ENCODE peak calls at places on chromosomes 5 and 9, in four cellular contexts. H is colonic mucosa, L is mesenchymal stem cell, W is mucosa of descending colon. Y is an unnamed sample. For H3K4me1, the result is how much of the 10 kb centered on the place peaks cover.

GRCh38 chr5:56019306-56020272 is 24.8 kb upstream of the IL6ST start:
- DNase-seq in W (no peak), H (no peak), L (peak), Y (no peak)

GRCh38 chr9:108394726-108395125 is 461.1 kb downstream of the ACTL7B start:
- DNase-seq in H (no peak), W (no peak), L (no peak), Y (no peak)

GRCh38 chr9:131186622-131187021 is 61.2 kb downstream of the NUP214 start:
- DNase-seq in W (no peak), L (no peak), H (no peak), Y (no peak)

GRCh38 chr9:98176391-98177259 is 15.8 kb downstream of the CORO2A start:
- DNase-seq in W (peak), H (no peak), L (no peak), Y (no peak)

GRCh38 chr5:7047862-7048261 is 334.6 kb downstream of the TENT4A start:
- DNase-seq in W (no peak), H (peak), L (no peak), Y (no peak)

GRCh38 chr5:133319905-133320520 is 268.2 kb downstream of the HSPA4 start:
- DNase-seq in W (no peak), L (no peak), H (no peak), Y (no peak)

GRCh38 chr5:73030995-73031394 is 75.2 kb downstream of the FCHO2 start:
- DNase-seq in W (no peak), L (peak), H (no peak), Y (no peak)

GRCh38 chr5:93622240-93622885 is 39.3 kb downstream of the NR2F1 start:
- DNase-seq in L (peak), W (no peak), H (no peak), Y (no peak)

GRCh38 chr9:4799775-4800174 is 7.0 kb downstream of the RCL1 start:
- DNase-seq in L (no peak), H (no peak), W (no peak), Y (no peak)

GRCh38 chr9:37408933-37409710 is 13.4 kb upstream of the GRHPR start:
- DNase-seq in W (peak), L (no peak), H (no peak), Y (no peak)

GRCh38 chr5:61995486-61995885 is 310.5 kb upstream of the KIF2A start:
- DNase-seq in H (no peak), W (no peak), L (no peak), Y (no peak)

GRCh38 chr5:116437922-116438578 is 136.6 kb downstream of the SEMA6A start:
- DNase-seq in W (no peak), L (no peak), H (no peak), Y (no peak)

GRCh38 chr5:154092356-154092755 is 53.6 kb downstream of the MFAP3 start:
- DNase-seq in L (peak), W (no peak), H (no peak), Y (no peak)

GRCh38 chr9:71157731-71158130 is 36.3 kb upstream of the TRPM3 start:
- DNase-seq in L (no peak), H (no peak), W (no peak), Y (no peak)

GRCh38 chr5:91369480-91369879 is 13.6 kb downstream of the ARRDC3 start:
- DNase-seq in H (no peak), W (no peak), L (no peak), Y (no peak)

GRCh38 chr5:132742158-132742557 is 4.8 kb upstream of the KIF3A start:
- DNase-seq in L (no peak), H (no peak), W (no peak), Y (no peak)

GRCh38 chr5:134552301-134552700 is 26.8 kb downstream of the JADE2 start:
- DNase-seq in W (no peak), H (no peak), L (peak), Y (no peak)

GRCh38 chr5:159616967-159617366 is 286.7 kb upstream of the IL12B start:
- DNase-seq in W (no peak), H (no peak), L (no peak), Y (no peak)

GRCh38 chr5:54603372-54603771 is 85.8 kb downstream of the SNX18 start:
- DNase-seq in W (no peak), H (no peak), L (no peak), Y (no peak)

GRCh38 chr9:120877276-120878034 is 467 bp upstream of the PHF19 start:
- DNase-seq in L (peak), H (peak), W (peak), Y (peak)

GRCh38 chr5:38994329-38994927 is 79.8 kb downstream of the RICTOR start:
- DNase-seq in W (no peak), L (peak), H (peak), Y (peak)

DNA sequence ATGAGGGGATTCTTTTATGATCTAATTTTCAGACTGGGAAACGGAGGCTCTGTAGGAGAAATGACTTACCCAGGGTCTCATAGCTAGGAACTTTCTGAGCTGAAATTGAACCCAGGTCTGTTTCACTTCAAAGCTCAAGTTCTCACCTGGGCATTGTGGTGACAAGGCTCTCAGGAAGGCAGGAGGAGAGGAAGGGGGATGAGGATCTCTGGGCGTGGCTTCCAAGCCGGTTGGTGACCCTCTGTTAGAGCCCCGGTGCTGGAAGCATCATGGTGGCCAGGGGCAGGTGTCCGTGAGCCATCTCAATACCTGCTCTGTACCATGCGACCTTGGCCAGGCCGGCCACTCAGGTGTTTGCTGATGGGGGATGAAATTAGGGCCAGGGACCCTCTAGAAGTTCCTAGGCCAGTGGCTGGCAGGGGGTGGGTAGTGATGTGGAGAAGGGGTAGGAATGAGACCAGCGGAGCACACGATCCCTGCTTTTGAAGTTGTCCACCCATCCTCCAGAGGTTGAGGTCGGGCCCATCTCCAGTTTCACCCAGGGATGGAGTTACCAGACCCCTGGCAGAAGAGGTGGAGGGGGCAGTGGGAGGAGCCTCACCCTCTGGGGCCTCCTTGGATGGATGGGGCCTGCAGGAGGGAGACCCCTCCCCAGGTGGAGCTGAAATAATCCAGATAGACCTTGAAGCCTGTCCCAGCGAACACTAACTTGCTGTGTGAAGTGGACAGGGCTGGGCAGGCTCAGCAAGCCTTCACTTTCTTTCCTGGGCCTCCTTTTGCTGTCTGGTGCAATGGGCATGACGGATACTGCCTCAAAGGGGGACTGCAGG is 5.9 kb downstream of the CRB2 start:
- DNase-seq in L (no peak), H (no peak), W (no peak), Y (no peak)
- H3K4me1 ChIP-seq in L (half or more), H (under half), W (under half), Y (under half)

DNA sequence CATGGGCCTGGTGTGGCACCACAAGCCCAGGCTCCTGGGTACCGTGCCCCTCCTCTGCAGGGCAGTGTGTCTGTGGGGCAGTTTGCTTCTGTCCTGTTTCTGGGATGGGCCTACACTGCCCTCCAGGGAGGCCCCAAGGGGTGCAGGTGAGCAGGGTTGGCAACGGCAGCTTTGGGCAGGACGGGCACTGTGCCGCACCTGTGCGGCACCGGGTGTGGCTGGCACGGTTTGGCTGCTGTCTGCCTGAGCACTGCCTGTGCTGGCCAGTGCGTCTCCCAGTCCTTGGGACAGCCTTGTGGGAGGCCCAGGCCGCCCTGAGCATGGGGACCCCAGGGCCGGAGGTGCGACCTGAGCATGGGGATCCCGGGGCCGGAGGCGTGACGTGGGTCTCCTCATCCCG is 37.2 kb downstream of the RXRA start:
- DNase-seq in H (no peak), L (no peak), W (no peak), Y (no peak)
- H3K4me1 ChIP-seq in H (under half), L (half or more), W (half or more), Y (half or more)

DNA sequence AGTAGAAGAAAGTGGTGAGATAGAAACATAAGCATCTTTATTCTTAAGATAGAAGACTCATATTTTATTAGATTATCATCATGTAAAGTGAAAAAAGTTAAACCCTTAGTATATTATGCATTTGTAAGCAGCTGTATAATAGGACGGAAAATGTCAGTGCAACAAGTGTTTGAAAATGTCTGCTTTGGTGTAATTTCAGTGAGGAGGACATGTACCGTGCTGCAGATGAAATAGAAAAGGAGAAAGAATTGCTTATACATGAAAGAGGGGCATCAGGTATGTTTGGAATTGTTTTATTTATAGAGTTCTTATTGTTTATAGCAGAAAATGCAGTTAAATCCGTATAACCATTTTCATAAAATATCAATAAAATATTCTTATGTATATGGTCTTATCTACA is 8.9 kb downstream of the OTULIN start:
- DNase-seq in L (no peak), W (no peak), H (no peak), Y (no peak)
- H3K4me1 ChIP-seq in L (under half), W (under half), H (under half), Y (under half)

GRCh38 chr9:137648396-137648795 is 29.6 kb downstream of the EHMT1 start:
- DNase-seq in W (no peak), H (no peak), L (no peak), Y (no peak)

GRCh38 chr9:137650259-137650658 is 31.5 kb downstream of the EHMT1 start:
- DNase-seq in W (no peak), H (no peak), L (no peak), Y (no peak)

GRCh38 chr9:137650779-137651178 is 32.0 kb downstream of the EHMT1 start:
- DNase-seq in W (no peak), H (no peak), L (no peak), Y (no peak)

GRCh38 chr9:137647096-137647709 is 28.4 kb downstream of the EHMT1 start:
- DNase-seq in H (no peak), L (no peak), W (no peak), Y (no peak)

DNA sequence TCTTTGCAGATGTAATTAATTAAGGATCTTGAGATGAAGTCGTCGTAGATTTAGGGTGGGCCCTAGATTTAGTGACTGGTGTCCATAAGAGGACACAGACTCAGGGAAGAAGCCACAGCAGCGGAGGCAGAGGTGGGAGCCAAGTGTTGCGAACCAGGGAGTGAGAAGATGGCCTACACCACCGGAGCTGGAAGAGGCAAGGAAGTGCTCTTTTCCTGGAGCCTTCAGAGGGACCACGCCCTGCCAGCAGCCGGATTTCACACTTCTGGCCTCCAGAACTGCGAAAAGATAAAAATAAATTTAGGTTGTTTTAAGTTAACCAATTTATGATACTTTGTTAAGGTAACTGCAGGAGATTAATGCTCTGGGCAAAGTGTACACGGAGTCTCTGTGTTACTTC is 30.7 kb downstream of the EHMT1 start:
- DNase-seq in W (no peak), H (no peak), L (no peak), Y (no peak)
- H3K4me1 ChIP-seq in W (under half), H (under half), L (under half), Y (under half)

DNA sequence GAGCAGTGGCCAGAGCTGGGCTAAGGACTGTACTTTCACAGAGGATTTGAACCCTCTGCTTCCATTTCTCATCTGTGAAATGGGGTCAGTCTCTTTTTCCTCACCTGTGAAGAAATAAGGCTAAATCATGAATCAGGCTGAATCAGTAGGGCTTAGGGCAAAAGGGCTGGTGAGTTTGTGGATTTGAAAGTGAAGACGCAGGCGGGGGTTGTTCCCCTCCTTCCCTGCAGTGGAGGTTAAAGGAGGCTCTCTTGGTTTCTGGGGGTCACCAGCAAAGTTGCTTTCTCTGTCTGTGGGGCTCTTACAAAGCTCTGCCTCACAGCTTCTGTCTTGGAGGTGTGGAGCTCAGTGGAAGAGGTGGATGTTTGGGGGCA is 17.6 kb upstream of the NDST1 start:
- DNase-seq in L (no peak), W (no peak), H (no peak), Y (no peak)
- H3K4me1 ChIP-seq in L (under half), W (under half), H (under half), Y (half or more)